ENCODE peak calls at places on chromosomes 6 and 20, in six cellular contexts. W is effector CD4-positive, alpha-beta T cell; T is T1000; K is right lobe of liver; Y is Calu3; G is AML-193. C is an unnamed sample.

GRCh38 chr6:52019092-52019491 is 68.3 kb downstream of the PKHD1 start:
- DNase-seq in W (no peak), Y (no peak), G (no peak), K (peak; percentile 23), T (no peak), C (no peak)

GRCh38 chr6:155186052-155186658 is 77.7 kb upstream of the CLDN20 start:
- DNase-seq in K (no peak), G (no peak), W (no peak), T (no peak), Y (no peak), C (no peak)

GRCh38 chr6:75876152-75876551 is 127.1 kb downstream of the MYO6 start:
- DNase-seq in W (no peak), K (no peak), Y (no peak), G (no peak), T (no peak), C (no peak)

GRCh38 chr6:39416026-39416425 is 93.5 kb upstream of the KCNK16 start:
- DNase-seq in K (no peak), G (no peak), T (no peak), Y (no peak), W (no peak), C (no peak)

GRCh38 chr6:163536770-163537169 is 122.3 kb downstream of the QKI start:
- DNase-seq in Y (no peak), W (no peak), T (no peak), G (no peak), K (no peak), C (no peak)

GRCh38 chr6:58419321-58419720 is 1101.9 kb downstream of the PRIM2 start:
- DNase-seq in K (no peak), T (peak; percentile 37), Y (no peak), W (no peak), G (no peak), C (no peak)

GRCh38 chr6:105793132-105793531 is 293.0 kb upstream of the PRDM1 start:
- DNase-seq in T (no peak), G (peak; percentile 91), Y (peak; percentile 43), W (no peak), K (no peak), C (no peak)

GRCh38 chr6:152338335-152339125 is 298.6 kb downstream of the SYNE1 start:
- DNase-seq in Y (peak; percentile 40), G (peak; percentile 55), T (no peak), K (peak; percentile 42), W (peak; percentile 43), C (peak; percentile 43)

GRCh38 chr6:111270121-111270520 is 182.8 kb downstream of the SLC16A10 start:
- DNase-seq in W (no peak), T (no peak), G (no peak), Y (no peak), K (no peak), C (no peak)

GRCh38 chr6:132043148-132043547 is 92.0 kb upstream of the CCN2 start:
- DNase-seq in K (no peak), G (no peak), W (no peak), T (no peak), Y (no peak), C (no peak)

GRCh38 chr6:157227202-157228166 is 95.8 kb downstream of the TMEM242 start:
- DNase-seq in W (no peak), T (no peak), K (no peak), G (peak; percentile 5), Y (peak; percentile 22), C (no peak)

GRCh38 chr20:43409041-43409913 is 48.4 kb upstream of the SRSF6 start:
- DNase-seq in W (no peak), Y (peak; percentile 40), T (peak; percentile 22), K (no peak), G (peak; percentile 3), C (no peak)

GRCh38 chr6:21947751-21948386 is 349.0 kb downstream of the PRL start:
- DNase-seq in Y (no peak), T (no peak), G (no peak), W (no peak), K (no peak), C (no peak)

GRCh38 chr20:53699085-53699717 is 105.6 kb upstream of the ZNF217 start:
- DNase-seq in K (no peak), Y (no peak), W (no peak), G (no peak), T (no peak), C (no peak)

GRCh38 chr20:63626424-63627128 is at the start of gene GMEB2:
- DNase-seq in G (peak; percentile 68), K (peak; percentile 79), T (no peak), W (no peak), Y (peak; percentile 83), C (no peak)

GRCh38 chr6:394641-395289 is 3.2 kb downstream of the IRF4 start:
- DNase-seq in T (no peak), K (no peak), Y (no peak), G (no peak), W (no peak), C (no peak)

GRCh38 chr6:56752009-56752408 is 109.3 kb upstream of the DST start:
- DNase-seq in T (no peak), Y (no peak), G (no peak), K (no peak), W (no peak), C (no peak)